ENCODE peak calls at places on chromosomes 7 and 10, in four cellular contexts. K, P, O and M are unnamed samples.
A peak's percentile ranks its signal among the peaks of the same experiment; 100 is the strongest.

GRCh38 chr7:51455513-51455912 is 138.9 kb upstream of the COBL start:
- DNase-seq in O (no peak), K (no peak), P (no peak), M (no peak)

GRCh38 chr10:116787893-116788665 is 45.7 kb upstream of the HSPA12A start:
- DNase-seq in P (peak; percentile 79), O (peak; percentile 70), K (peak; percentile 39), M (peak; percentile 61)

GRCh38 chr7:152674860-152675760 is 831 bp downstream of the XRCC2 start:
- DNase-seq in O (peak; percentile 67), P (no peak), K (peak; percentile 37), M (peak; percentile 74)

GRCh38 chr7:1404881-1405548 is 54.3 kb downstream of the MICALL2 start:
- DNase-seq in P (no peak), K (no peak), O (no peak), M (no peak)

GRCh38 chr10:110637558-110638053 is 6.5 kb upstream of the RBM20 start:
- DNase-seq in P (no peak), O (no peak), K (no peak), M (peak; percentile 28)

GRCh38 chr7:39464350-39465054 is 101.7 kb upstream of the YAE1 start:
- DNase-seq in O (no peak), K (no peak), P (no peak), M (no peak)

GRCh38 chr7:119802147-119802546 is 470.8 kb upstream of the KCND2 start:
- DNase-seq in O (no peak), P (no peak), K (no peak), M (peak; percentile 44)

GRCh38 chr7:158854681-158855081 is 1.7 kb upstream of the DYNC2I1 start:
- DNase-seq in O (no peak), P (no peak), K (no peak), M (no peak)

GRCh38 chr7:20114463-20114862 is 102.7 kb downstream of the MACC1 start:
- DNase-seq in O (peak; percentile 2), P (no peak), K (no peak), M (peak; percentile 16)

GRCh38 chr10:124913167-124913566 is 28.8 kb upstream of the ZRANB1 start:
- DNase-seq in O (no peak), K (no peak), P (peak; percentile 44), M (no peak)

GRCh38 chr10:14296081-14296709 is 34.5 kb downstream of the FRMD4A start:
- DNase-seq in P (peak; percentile 54), O (no peak), K (no peak), M (no peak)

GRCh38 chr10:104040862-104041789 is 44.6 kb downstream of the COL17A1 start:
- DNase-seq in K (no peak), O (no peak), P (no peak), M (no peak)